ENCODE peak calls at places on chromosomes 5 and 9, in five cellular contexts. E is Peyer's patch, R is adrenal gland, K is uterus, Z is heart left ventricle. A is an unnamed sample.
A peak's percentile ranks its signal among the peaks of the same experiment; 100 is the strongest.

GRCh38 chr5:87229780-87230179 is 37.9 kb upstream of the RASA1 start:
- DNase-seq in E (no peak), R (no peak), K (no peak), Z (no peak), A (no peak)

GRCh38 chr5:104119529-104119928 is 556.9 kb upstream of the NUDT12 start:
- DNase-seq in E (no peak), R (no peak), K (no peak), Z (no peak), A (no peak)

GRCh38 chr5:96142786-96143434 is 181.3 kb upstream of the ELL2 start:
- DNase-seq in E (no peak), R (no peak), K (no peak), Z (no peak), A (no peak)

GRCh38 chr5:77641963-77642589 is 3.6 kb upstream of the OTP start:
- DNase-seq in E (no peak), R (no peak), K (no peak), Z (no peak), A (no peak)

GRCh38 chr9:87422999-87423398 is 74.7 kb upstream of the DAPK1 start:
- DNase-seq in E (no peak), R (no peak), K (no peak), Z (no peak), A (no peak)

GRCh38 chr5:65022932-65023331 is 254.2 kb downstream of the CWC27 start:
- DNase-seq in E (no peak), R (no peak), K (no peak), Z (no peak), A (no peak)

GRCh38 chr9:14715102-14715501 is 7.4 kb downstream of the CER1 start:
- DNase-seq in E (no peak), R (no peak), K (no peak), Z (no peak), A (no peak)

GRCh38 chr9:36319806-36320205 is 61.6 kb upstream of the GNE start:
- DNase-seq in E (no peak), R (no peak), K (no peak), Z (no peak), A (no peak)

GRCh38 chr5:113218200-113218599 is 216.6 kb downstream of the TSSK1B start:
- DNase-seq in E (no peak), R (no peak), K (no peak), Z (peak; percentile 81), A (no peak)

GRCh38 chr9:82354260-82354659 is 365.7 kb downstream of the SPATA31D1 start:
- DNase-seq in E (no peak), R (no peak), K (no peak), Z (no peak), A (no peak)

GRCh38 chr5:172550096-172550765 is 90.8 kb upstream of the NEURL1B start:
- DNase-seq in E (no peak), R (no peak), K (peak; percentile 16), Z (no peak), A (no peak)

GRCh38 chr9:109192732-109193361 is 25.8 kb upstream of the FRRS1L start:
- DNase-seq in E (peak; percentile 51), R (peak; percentile 25), K (no peak), Z (no peak), A (no peak)

GRCh38 chr9:90102292-90102901 is 497.6 kb downstream of the GADD45G start:
- DNase-seq in E (peak; percentile 94), R (peak; percentile 88), K (peak; percentile 77), Z (peak; percentile 88), A (peak; percentile 86)

GRCh38 chr9:77455312-77455927 is 192.7 kb downstream of the GNA14 start:
- DNase-seq in E (peak; percentile 78), R (no peak), K (no peak), Z (no peak), A (no peak)

GRCh38 chr9:117574099-117574498 is 130.1 kb upstream of the TLR4 start:
- DNase-seq in E (no peak), R (no peak), K (no peak), Z (no peak), A (no peak)

GRCh38 chr5:102798103-102798502 is 43.0 kb downstream of the PAM start:
- DNase-seq in E (no peak), R (no peak), K (no peak), Z (no peak), A (no peak)

GRCh38 chr5:18243846-18244245 is 609.6 kb downstream of the TAF11L14 start:
- DNase-seq in E (no peak), R (no peak), K (no peak), Z (no peak), A (no peak)

GRCh38 chr5:83914199-83914598 is 193.5 kb upstream of the HAPLN1 start:
- DNase-seq in E (no peak), R (no peak), K (no peak), Z (no peak), A (no peak)

GRCh38 chr9:126312584-126313551 is 13.8 kb upstream of the MVB12B start:
- DNase-seq in E (no peak), R (no peak), K (no peak), Z (no peak), A (no peak)

GRCh38 chr5:168995024-168995423 is 305.9 kb downstream of the SLIT3 start:
- DNase-seq in E (no peak), R (no peak), K (no peak), Z (no peak), A (no peak)

GRCh38 chr5:151150484-151151262 is 6.9 kb downstream of the ANXA6 start:
- DNase-seq in E (peak; percentile 86), R (peak; percentile 49), K (peak; percentile 74), Z (no peak), A (no peak)

GRCh38 chr5:90849939-90850338 is 291.3 kb downstream of the ADGRV1 start:
- DNase-seq in E (no peak), R (no peak), K (no peak), Z (no peak), A (no peak)

GRCh38 chr5:37787742-37788141 is 52.1 kb downstream of the GDNF start:
- DNase-seq in E (no peak), R (no peak), K (no peak), Z (no peak), A (no peak)

GRCh38 chr5:37791321-37791720 is 48.5 kb downstream of the GDNF start:
- DNase-seq in E (no peak), R (no peak), K (no peak), Z (no peak), A (no peak)

GRCh38 chr5:37789991-37790390 is 49.9 kb downstream of the GDNF start:
- DNase-seq in E (no peak), R (no peak), K (no peak), Z (no peak), A (no peak)

DNA sequence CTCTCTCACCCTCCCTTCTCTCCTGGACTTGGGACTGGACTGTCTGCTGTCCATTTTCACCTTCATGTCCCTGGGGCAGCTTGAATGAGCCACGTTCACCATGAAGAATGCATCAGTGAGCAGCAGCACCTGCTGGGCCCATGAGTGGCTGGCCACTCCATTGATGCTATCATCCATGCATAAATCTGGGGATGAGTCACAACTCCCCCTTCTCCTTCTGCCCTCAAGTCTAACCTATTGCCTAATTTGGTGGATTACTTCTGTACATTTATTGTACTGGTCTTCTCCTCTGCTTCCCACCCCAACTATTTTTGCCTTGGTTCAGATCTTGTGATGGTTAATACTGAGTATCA is 46.9 kb downstream of the GDNF start:
- DNase-seq in E (no peak), R (no peak), K (no peak), Z (no peak), A (no peak)
- TF ChIP-seq CTCF in E (no peak), R (no peak), K (no peak), Z (no peak), A (no peak)

DNA sequence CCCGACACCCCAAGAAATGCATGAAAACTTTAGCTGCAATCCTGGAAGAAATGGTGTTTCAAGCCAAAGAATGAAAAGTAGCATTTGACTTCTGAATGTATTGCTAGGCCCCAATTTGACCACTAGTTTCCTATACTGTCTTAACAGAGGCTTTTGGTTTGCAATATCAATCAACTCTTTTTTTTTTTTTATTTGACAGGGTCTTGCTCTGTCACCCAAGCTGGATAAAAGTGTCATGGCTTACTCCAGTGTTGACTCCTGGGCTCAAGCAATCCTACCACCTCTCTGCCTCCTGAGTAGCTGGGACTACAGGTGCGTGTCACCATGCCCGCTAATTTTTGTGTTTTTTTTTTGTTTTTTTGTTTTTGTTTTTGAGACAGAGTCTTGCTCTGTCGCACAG is 3.2 kb upstream of the GPR107 start:
- DNase-seq in E (no peak), R (no peak), K (no peak), Z (no peak), A (no peak)
- H3K4me1 ChIP-seq in E (peaks cover 11% of the 10 kb centered on the region), R (peaks cover 16% of the 10 kb centered on the region), K (no peaks in the 10 kb centered on the region), Z (peaks cover 29% of the 10 kb centered on the region), A (peaks cover 22% of the 10 kb centered on the region)

GRCh38 chr9:92295827-92296258 is 2.3 kb upstream of the IARS1 start:
- DNase-seq in E (no peak), R (no peak), K (no peak), Z (no peak), A (no peak)

GRCh38 chr9:92294297-92294676 is 790 bp upstream of the IARS1 start:
- DNase-seq in E (peak; percentile 48), R (peak; percentile 14), K (no peak), Z (no peak), A (no peak)

GRCh38 chr9:92293452-92294296 is at the start of gene IARS1:
- DNase-seq in E (peak; percentile 99), R (peak; percentile 98), K (peak; percentile 100), Z (peak; percentile 98), A (peak; percentile 99)

GRCh38 chr9:92293075-92293354 is 482 bp downstream of the IARS1 start:
- DNase-seq in E (no peak), R (no peak), K (no peak), Z (no peak), A (no peak)

DNA sequence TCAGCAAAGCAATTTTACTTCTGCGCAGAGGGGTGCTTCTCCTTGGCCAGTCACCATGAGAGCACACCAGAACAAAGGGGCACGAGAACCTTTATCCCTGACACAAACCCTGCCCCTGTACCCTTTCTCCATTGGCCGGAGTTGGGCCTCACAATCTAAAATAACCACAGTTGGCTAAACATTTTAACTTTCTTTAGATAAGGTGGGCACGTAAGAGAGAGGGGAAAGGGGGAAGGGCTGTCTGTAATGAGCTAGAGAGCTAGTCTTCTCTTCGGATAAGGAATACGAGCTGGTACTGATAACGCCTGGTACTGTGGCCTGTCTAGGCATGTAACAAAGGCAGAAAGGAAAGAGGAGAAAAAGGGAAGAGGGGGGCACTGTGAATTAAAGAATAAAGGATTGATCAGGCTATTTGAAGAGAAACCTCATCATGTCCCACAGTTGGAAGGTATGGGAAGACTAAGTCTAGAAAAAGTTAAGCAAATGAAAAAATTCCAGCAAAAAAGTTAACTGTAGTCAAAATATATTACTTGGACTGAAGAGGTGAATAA is 1.8 kb upstream of the IARS1 start:
- DNase-seq in E (no peak), R (no peak), K (no peak), Z (no peak), A (no peak)
- TF ChIP-seq POLR2A in E (no peak), R (no peak), K (no peak), Z (no peak), A (no peak)

DNA sequence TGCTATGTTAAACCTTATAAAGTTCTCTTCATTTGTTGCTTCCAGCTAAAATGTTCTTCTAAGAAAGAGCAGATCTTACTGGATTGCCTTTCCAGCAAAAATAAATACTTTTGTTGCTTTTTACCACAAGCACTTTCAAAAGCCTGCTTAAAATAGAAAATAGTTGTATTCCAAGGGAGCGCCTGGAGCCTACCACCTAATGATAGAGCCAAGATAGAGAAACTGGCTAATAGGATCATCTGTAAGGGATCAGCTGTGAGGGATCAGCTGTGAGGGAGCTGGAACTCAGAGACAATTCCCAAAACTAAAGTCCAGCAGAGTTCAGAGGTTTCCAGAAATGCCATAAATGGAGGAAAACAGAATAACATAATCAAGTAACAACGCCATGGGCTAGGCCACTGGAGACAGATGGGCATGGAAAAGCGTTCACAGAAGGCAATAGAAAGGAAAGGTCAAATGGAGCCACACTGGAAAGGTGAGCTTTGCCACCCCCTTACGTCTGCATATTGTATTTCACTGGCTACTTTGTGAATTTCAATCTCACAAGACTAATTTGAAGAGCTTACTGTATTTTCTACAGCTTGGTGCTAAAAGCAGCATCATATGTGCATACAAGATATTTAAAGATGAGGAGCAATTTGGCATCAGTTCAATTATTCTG is 140.6 kb upstream of the TLE4 start:
- DNase-seq in E (no peak), R (no peak), K (no peak), Z (no peak), A (no peak)
- TF ChIP-seq CTCF in E (no peak), R (no peak), K (no peak), Z (no peak), A (no peak)

A was measured in breast epithelium.